ENCODE peak calls at places on chromosomes 3 and 15, in nine cellular contexts. U, F, S, R, A, T, L, I and P are unnamed samples.

GRCh38 chr3:65146149-65146548 is 458.3 kb upstream of the ADAMTS9 start:
- DNase-seq in U (peak), F (peak), S (no peak), R (peak), A (peak), T (no peak), L (no peak), I (no peak), P (no peak)

GRCh38 chr3:161500057-161500836 is 3.6 kb downstream of the OTOL1 start:
- DNase-seq in U (no peak), F (peak), S (no peak), R (no peak), A (no peak), T (no peak), L (no peak), I (no peak), P (no peak)

GRCh38 chr3:14507757-14508504 is 32.2 kb downstream of the GRIP2 start:
- DNase-seq in U (no peak), F (no peak), S (no peak), R (no peak), A (no peak), T (no peak), L (no peak), I (no peak), P (no peak)

GRCh38 chr3:65545429-65545828 is 493.3 kb downstream of the MAGI1 start:
- DNase-seq in U (peak), F (peak), S (no peak), R (no peak), A (peak), T (no peak), L (no peak), I (no peak), P (no peak)

GRCh38 chr3:54188176-54188791 is 65.9 kb downstream of the CACNA2D3 start:
- DNase-seq in U (peak), F (peak), S (no peak), R (peak), A (peak), T (peak), L (no peak), I (peak), P (peak)

GRCh38 chr3:2838533-2839157 is 271.5 kb downstream of the IL5RA start:
- DNase-seq in U (no peak), F (no peak), S (no peak), R (no peak), A (no peak), T (no peak), L (no peak), I (no peak), P (no peak)

GRCh38 chr15:59996498-59997041 is 7.5 kb upstream of the FOXB1 start:
- DNase-seq in U (no peak), F (no peak), S (no peak), R (no peak), A (no peak), T (peak), L (no peak), I (no peak), P (no peak)

GRCh38 chr3:69090021-69090420 is 5.3 kb downstream of the ARL6IP5 start:
- DNase-seq in U (peak), F (peak), S (no peak), R (peak), A (peak), T (no peak), L (no peak), I (no peak), P (no peak)

GRCh38 chr3:114451561-114452018 is 157.8 kb downstream of the TIGIT start:
- DNase-seq in U (peak), F (peak), S (no peak), R (peak), A (peak), T (peak), L (no peak), I (no peak), P (no peak)

GRCh38 chr15:65254237-65254820 is 32.4 kb downstream of the PARP16 start:
- DNase-seq in U (no peak), F (no peak), S (no peak), R (no peak), A (no peak), T (no peak), L (no peak), I (no peak), P (no peak)

GRCh38 chr3:149087208-149087607 is 875 bp upstream of the HLTF start:
- DNase-seq in U (no peak), F (no peak), S (no peak), R (no peak), A (no peak), T (no peak), L (peak), I (no peak), P (no peak)

GRCh38 chr3:69181592-69182211 is 59.3 kb upstream of the LMOD3 start:
- DNase-seq in U (peak), F (peak), S (no peak), R (peak), A (peak), T (no peak), L (no peak), I (no peak), P (no peak)

GRCh38 chr3:53250453-53250852 is 5.4 kb downstream of the TKT start:
- DNase-seq in U (no peak), F (peak), S (no peak), R (no peak), A (no peak), T (no peak), L (no peak), I (no peak), P (no peak)

GRCh38 chr15:49900036-49900435 is 219.0 kb downstream of the ATP8B4 start:
- DNase-seq in U (peak), F (peak), S (no peak), R (no peak), A (peak), T (no peak), L (no peak), I (no peak), P (no peak)

GRCh38 chr15:96361309-96362000 is 31.0 kb downstream of the NR2F2 start:
- DNase-seq in U (peak), F (no peak), S (no peak), R (no peak), A (no peak), T (no peak), L (no peak), I (no peak), P (no peak)

GRCh38 chr3:111769965-111770364 is 89.1 kb upstream of the PHLDB2 start:
- DNase-seq in U (peak), F (no peak), S (no peak), R (no peak), A (no peak), T (no peak), L (no peak), I (no peak), P (no peak)

GRCh38 chr15:69958494-69959134 is 139.1 kb downstream of the TLE3 start:
- DNase-seq in U (no peak), F (no peak), S (no peak), R (no peak), A (peak), T (no peak), L (no peak), I (no peak), P (no peak)

GRCh38 chr15:72170691-72171090 is 26.9 kb downstream of the GRAMD2A start:
- DNase-seq in U (no peak), F (no peak), S (no peak), R (no peak), A (no peak), T (no peak), L (no peak), I (no peak), P (no peak)

GRCh38 chr3:149151843-149152242 is 22.4 kb downstream of the HPS3 start:
- DNase-seq in U (peak), F (peak), S (no peak), R (peak), A (peak), T (no peak), L (no peak), I (no peak), P (peak)

GRCh38 chr3:97835761-97836160 is 13.9 kb downstream of the CRYBG3 start:
- DNase-seq in U (no peak), F (peak), S (no peak), R (peak), A (peak), T (no peak), L (no peak), I (no peak), P (no peak)

GRCh38 chr3:68878322-68878721 is 54.0 kb downstream of the TAFA4 start:
- DNase-seq in U (peak), F (peak), S (no peak), R (peak), A (peak), T (no peak), L (no peak), I (no peak), P (no peak)

GRCh38 chr3:42786212-42786611 is 13.2 kb upstream of the CCDC13 start:
- DNase-seq in U (no peak), F (no peak), S (no peak), R (no peak), A (no peak), T (no peak), L (no peak), I (no peak), P (no peak)

GRCh38 chr3:140387244-140387643 is 290.6 kb upstream of the TRIM42 start:
- DNase-seq in U (no peak), F (no peak), S (no peak), R (no peak), A (no peak), T (no peak), L (no peak), I (no peak), P (no peak)

GRCh38 chr3:11624161-11624560 is 19.6 kb downstream of the VGLL4 start:
- DNase-seq in U (peak), F (no peak), S (no peak), R (peak), A (peak), T (no peak), L (no peak), I (peak), P (peak)

GRCh38 chr3:79040701-79041100 is 727.1 kb downstream of the ROBO1 start:
- DNase-seq in U (peak), F (peak), S (no peak), R (peak), A (peak), T (no peak), L (no peak), I (no peak), P (no peak)

GRCh38 chr15:35043380-35044095 is 41.6 kb downstream of the NANOGP8 start:
- DNase-seq in U (no peak), F (no peak), S (no peak), R (no peak), A (peak), T (no peak), L (no peak), I (no peak), P (no peak)

GRCh38 chr3:184377882-184378445 is at the start of gene THPO:
- DNase-seq in U (no peak), F (no peak), S (peak), R (no peak), A (no peak), T (no peak), L (no peak), I (no peak), P (no peak)

GRCh38 chr3:131386429-131386926 is 4.9 kb downstream of the NUDT16 start:
- DNase-seq in U (peak), F (no peak), S (no peak), R (no peak), A (peak), T (peak), L (peak), I (no peak), P (no peak)

GRCh38 chr3:106862067-106862466 is 515.2 kb upstream of the CCDC54 start:
- DNase-seq in U (peak), F (peak), S (no peak), R (peak), A (peak), T (no peak), L (no peak), I (no peak), P (no peak)

GRCh38 chr15:29883126-29883525 is 60.9 kb upstream of the TJP1 start:
- DNase-seq in U (peak), F (peak), S (no peak), R (peak), A (peak), T (no peak), L (no peak), I (no peak), P (no peak)

GRCh38 chr3:184360834-184361531 is 422 bp downstream of the CLCN2 start:
- DNase-seq in U (no peak), F (no peak), S (no peak), R (no peak), A (no peak), T (no peak), L (no peak), I (no peak), P (no peak)

GRCh38 chr3:132593950-132594328 is 3.1 kb upstream of the ACKR4 start:
- DNase-seq in U (peak), F (peak), S (no peak), R (peak), A (peak), T (no peak), L (no peak), I (no peak), P (no peak)

GRCh38 chr3:114650808-114651207 is 357.0 kb downstream of the TIGIT start:
- DNase-seq in U (peak), F (peak), S (no peak), R (no peak), A (peak), T (no peak), L (no peak), I (no peak), P (no peak)

GRCh38 chr3:185744997-185745843 is 79.6 kb downstream of the IGF2BP2 start:
- DNase-seq in U (peak), F (peak), S (no peak), R (peak), A (peak), T (peak), L (no peak), I (peak), P (peak)

GRCh38 chr3:119810018-119810435 is 28.1 kb downstream of the NR1I2 start:
- DNase-seq in U (peak), F (peak), S (peak), R (peak), A (peak), T (no peak), L (peak), I (peak), P (peak)

GRCh38 chr3:12869025-12869695 is 27.8 kb upstream of the RPL32 start:
- DNase-seq in U (peak), F (no peak), S (no peak), R (no peak), A (peak), T (peak), L (peak), I (peak), P (peak)
- H3K4me3 ChIP-seq in U (no peak), F (no peak), S (no peak), R (peak), A (peak), T (no peak), L (peak), I (peak), P (no peak)

GRCh38 chr15:92283813-92284212 is 109.9 kb upstream of the ST8SIA2 start:
- DNase-seq in U (no peak), F (no peak), S (no peak), R (no peak), A (no peak), T (no peak), L (no peak), I (no peak), P (no peak)
- H3K4me3 ChIP-seq in U (no peak), F (no peak), S (no peak), R (no peak), A (no peak), T (no peak), L (no peak), I (no peak), P (no peak)

DNA sequence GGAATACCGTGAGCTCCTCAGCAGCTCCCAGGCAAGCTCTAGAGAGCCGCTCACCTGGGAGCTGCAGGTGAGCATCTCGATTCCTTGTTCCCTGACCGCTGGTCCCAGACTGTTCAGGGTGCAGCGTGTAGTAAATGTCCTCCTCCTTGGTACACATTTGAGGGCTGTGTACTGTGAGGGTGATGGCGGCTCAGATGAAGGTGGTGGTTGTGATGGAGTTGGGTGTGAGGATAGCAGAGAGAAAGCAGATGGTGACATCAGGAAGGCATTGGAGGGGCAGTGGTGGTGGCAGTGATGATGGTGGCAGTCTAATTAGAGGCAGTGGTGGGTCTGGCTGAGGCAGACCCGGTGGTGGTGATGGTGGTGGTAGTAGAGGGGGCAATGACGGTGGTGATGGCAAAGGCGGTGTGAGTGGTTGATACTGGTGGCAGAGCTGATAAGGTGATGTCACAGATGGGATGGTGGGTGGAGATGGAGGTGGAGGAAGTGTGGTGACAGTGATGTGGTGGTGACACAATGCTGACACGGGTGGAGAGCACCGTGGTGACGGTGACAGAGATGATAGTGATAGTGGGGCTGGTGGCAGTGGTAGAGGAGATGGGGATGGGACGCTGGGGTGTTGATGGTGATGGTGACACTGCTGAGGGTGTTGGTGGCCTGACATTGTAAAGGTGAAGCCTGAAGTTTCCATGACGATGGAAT is at the start of gene DNAJB8:
- DNase-seq in U (no peak), F (no peak), S (no peak), R (no peak), A (no peak), T (no peak), L (no peak), I (no peak), P (no peak)
- H3K4me3 ChIP-seq in U (no peak), F (no peak), S (no peak), R (no peak), A (no peak), T (no peak), L (no peak), I (no peak), P (no peak)

GRCh38 chr15:98146031-98146430 is 185.5 kb downstream of the ARRDC4 start:
- DNase-seq in U (no peak), F (no peak), S (no peak), R (no peak), A (no peak), T (no peak), L (no peak), I (no peak), P (no peak)
- H3K4me3 ChIP-seq in U (no peak), F (no peak), S (no peak), R (no peak), A (no peak), T (no peak), L (no peak), I (no peak), P (no peak)

GRCh38 chr3:151460240-151460639 is 621 bp downstream of the IGSF10 start:
- DNase-seq in U (peak), F (peak), S (no peak), R (no peak), A (peak), T (no peak), L (no peak), I (no peak), P (no peak)
- H3K4me3 ChIP-seq in U (peak), F (no peak), S (peak), R (peak), A (peak), T (peak), L (peak), I (no peak), P (no peak)

GRCh38 chr3:71578045-71578730 is 5.3 kb downstream of the FOXP1 start:
- DNase-seq in U (peak), F (peak), S (no peak), R (no peak), A (peak), T (no peak), L (no peak), I (no peak), P (no peak)
- H3K4me3 ChIP-seq in U (no peak), F (no peak), S (peak), R (peak), A (peak), T (no peak), L (peak), I (no peak), P (no peak)

DNA sequence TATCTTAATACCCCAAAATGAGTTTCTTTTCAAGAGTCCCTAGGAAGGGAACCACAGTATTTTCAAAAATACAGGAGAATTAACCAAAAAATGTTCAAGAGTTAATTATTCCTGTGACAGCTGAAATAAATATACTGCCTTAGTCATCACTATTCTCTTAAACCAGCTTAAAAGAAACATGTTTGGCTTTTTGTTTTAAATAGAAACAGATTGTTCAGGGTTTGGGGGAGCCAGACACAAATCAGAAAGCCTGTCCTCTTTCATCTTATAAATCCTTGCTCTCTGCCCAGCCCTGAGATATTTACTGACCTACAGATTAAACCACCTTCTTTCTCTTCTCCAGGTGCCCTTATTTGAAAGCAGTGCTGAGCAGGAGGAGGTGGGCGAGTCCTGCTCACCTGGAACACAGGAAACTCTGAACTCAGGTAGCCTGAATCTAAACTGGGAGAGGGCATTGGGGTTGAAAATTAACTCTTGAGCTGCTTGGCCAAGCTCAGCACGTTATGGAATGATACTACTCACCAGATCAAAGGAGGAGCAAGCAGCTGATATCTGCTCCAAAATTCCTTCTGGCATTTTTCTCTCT is 84.1 kb upstream of the SPRED1 start:
- DNase-seq in U (peak), F (no peak), S (no peak), R (no peak), A (no peak), T (no peak), L (no peak), I (no peak), P (no peak)
- H3K4me3 ChIP-seq in U (no peak), F (no peak), S (no peak), R (no peak), A (no peak), T (no peak), L (no peak), I (no peak), P (no peak)

DNA sequence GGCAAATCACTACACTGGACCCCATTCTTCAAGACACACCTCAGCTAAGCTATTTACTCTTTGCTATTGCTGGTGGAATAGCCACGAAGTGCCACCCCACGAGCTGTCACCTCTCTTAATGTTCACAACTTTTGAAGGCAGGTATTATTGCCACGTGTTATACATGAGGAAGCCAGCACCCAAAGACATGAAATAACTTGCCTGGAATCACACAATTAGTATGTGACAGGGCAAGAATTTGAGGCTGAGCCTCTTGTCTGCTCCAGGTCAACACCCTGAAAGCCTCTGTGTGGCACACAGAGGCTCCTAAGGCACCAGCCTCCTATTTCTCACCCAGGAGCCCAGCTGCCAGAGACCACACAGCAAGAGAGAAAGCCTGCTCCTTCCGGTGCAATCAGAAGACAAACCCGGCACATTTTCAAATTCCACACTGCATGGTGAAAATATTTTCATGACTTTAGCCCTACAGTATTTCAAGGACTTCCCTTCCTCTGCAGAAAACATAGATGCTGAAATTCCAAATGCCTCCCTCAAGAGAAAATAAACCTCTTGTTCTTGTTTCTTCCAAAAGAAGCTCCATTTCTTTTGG is 84.9 kb upstream of the THBS1 start:
- DNase-seq in U (peak), F (peak), S (no peak), R (no peak), A (peak), T (no peak), L (no peak), I (no peak), P (no peak)
- H3K4me3 ChIP-seq in U (no peak), F (no peak), S (no peak), R (no peak), A (no peak), T (no peak), L (no peak), I (no peak), P (no peak)

GRCh38 chr3:122578110-122578740 is 775 bp downstream of the PARP15 start:
- DNase-seq in U (no peak), F (no peak), S (no peak), R (no peak), A (no peak), T (no peak), L (no peak), I (no peak), P (no peak)
- H3K4me3 ChIP-seq in U (peak), F (peak), S (peak), R (peak), A (no peak), T (peak), L (peak), I (peak), P (peak)